ENCODE peak calls at places on chromosomes 7 and 10, in ten cellular contexts. One of them, this sample, is unnamed.
A peak's percentile ranks its signal among the peaks of the same experiment; 100 is the strongest.

GRCh38 chr10:1607466-1607865 is 129.9 kb downstream of the ADARB2 start:
- DNase-seq in HCT116: no peak
- DNase-seq in NCI-H1417: no peak
- DNase-seq in NCI-H2081: no peak
- DNase-seq in hepatocyte: no peak
- DNase-seq in stimulated activated CD4-positive, alpha-beta T cell treated with anti-CD3 and anti-CD28 coated beads, Interleukin-1b, Interleukin-23, amount 100 ng/mL, for 1 hour: no peak
- DNase-seq in stimulated activated CD8-positive, alpha-beta memory T cell treated with anti-CD3 and anti-CD28 coated beads, Interleukin-4, amount 100 ng/mL, for 24 hours: no peak
- DNase-seq in T-helper 1 cell: no peak
- DNase-seq in GM10248: no peak
- DNase-seq in aorta: peak; percentile 33
- DNase-seq in this sample: no peak

GRCh38 chr7:93178213-93178612 is 30.0 kb upstream of the SAMD9L start:
- DNase-seq in stimulated activated CD8-positive, alpha-beta memory T cell treated with anti-CD3 and anti-CD28 coated beads, Interleukin-4, amount 100 ng/mL, for 24 hours: no peak
- DNase-seq in NCI-H1417: peak; percentile 82
- DNase-seq in hepatocyte: no peak
- DNase-seq in stimulated activated CD4-positive, alpha-beta T cell treated with anti-CD3 and anti-CD28 coated beads, Interleukin-1b, Interleukin-23, amount 100 ng/mL, for 1 hour: no peak
- DNase-seq in aorta: no peak
- DNase-seq in NCI-H2081: peak; percentile 68
- DNase-seq in GM10248: no peak
- DNase-seq in T-helper 1 cell: no peak
- DNase-seq in HCT116: no peak
- DNase-seq in this sample: no peak

GRCh38 chr10:104273291-104273690 is 4.3 kb downstream of the GSTO2 start:
- DNase-seq in NCI-H1417: no peak
- DNase-seq in aorta: no peak
- DNase-seq in stimulated activated CD4-positive, alpha-beta T cell treated with anti-CD3 and anti-CD28 coated beads, Interleukin-1b, Interleukin-23, amount 100 ng/mL, for 1 hour: no peak
- DNase-seq in HCT116: no peak
- DNase-seq in NCI-H2081: no peak
- DNase-seq in T-helper 1 cell: no peak
- DNase-seq in GM10248: no peak
- DNase-seq in stimulated activated CD8-positive, alpha-beta memory T cell treated with anti-CD3 and anti-CD28 coated beads, Interleukin-4, amount 100 ng/mL, for 24 hours: no peak
- DNase-seq in hepatocyte: no peak
- DNase-seq in this sample: no peak

GRCh38 chr7:143285806-143286521 is 1.2 kb downstream of the TMEM139 start:
- DNase-seq in aorta: no peak
- DNase-seq in HCT116: no peak
- DNase-seq in stimulated activated CD8-positive, alpha-beta memory T cell treated with anti-CD3 and anti-CD28 coated beads, Interleukin-4, amount 100 ng/mL, for 24 hours: no peak
- DNase-seq in hepatocyte: no peak
- DNase-seq in NCI-H2081: no peak
- DNase-seq in T-helper 1 cell: no peak
- DNase-seq in GM10248: no peak
- DNase-seq in NCI-H1417: no peak
- DNase-seq in stimulated activated CD4-positive, alpha-beta T cell treated with anti-CD3 and anti-CD28 coated beads, Interleukin-1b, Interleukin-23, amount 100 ng/mL, for 1 hour: no peak
- DNase-seq in this sample: no peak

GRCh38 chr7:120168066-120168465 is 104.9 kb upstream of the KCND2 start:
- DNase-seq in hepatocyte: no peak
- DNase-seq in aorta: no peak
- DNase-seq in NCI-H2081: no peak
- DNase-seq in NCI-H1417: peak; percentile 40
- DNase-seq in HCT116: no peak
- DNase-seq in T-helper 1 cell: no peak
- DNase-seq in stimulated activated CD4-positive, alpha-beta T cell treated with anti-CD3 and anti-CD28 coated beads, Interleukin-1b, Interleukin-23, amount 100 ng/mL, for 1 hour: no peak
- DNase-seq in stimulated activated CD8-positive, alpha-beta memory T cell treated with anti-CD3 and anti-CD28 coated beads, Interleukin-4, amount 100 ng/mL, for 24 hours: no peak
- DNase-seq in GM10248: no peak
- DNase-seq in this sample: no peak

GRCh38 chr10:580796-581195 is 108.7 kb downstream of the DIP2C start:
- DNase-seq in NCI-H1417: no peak
- DNase-seq in NCI-H2081: no peak
- DNase-seq in stimulated activated CD8-positive, alpha-beta memory T cell treated with anti-CD3 and anti-CD28 coated beads, Interleukin-4, amount 100 ng/mL, for 24 hours: no peak
- DNase-seq in stimulated activated CD4-positive, alpha-beta T cell treated with anti-CD3 and anti-CD28 coated beads, Interleukin-1b, Interleukin-23, amount 100 ng/mL, for 1 hour: no peak
- DNase-seq in hepatocyte: no peak
- DNase-seq in GM10248: no peak
- DNase-seq in HCT116: no peak
- DNase-seq in T-helper 1 cell: no peak
- DNase-seq in aorta: no peak
- DNase-seq in this sample: no peak

GRCh38 chr10:79413196-79413595 is 32.2 kb downstream of the ZCCHC24 start:
- DNase-seq in HCT116: no peak
- DNase-seq in hepatocyte: no peak
- DNase-seq in T-helper 1 cell: no peak
- DNase-seq in stimulated activated CD8-positive, alpha-beta memory T cell treated with anti-CD3 and anti-CD28 coated beads, Interleukin-4, amount 100 ng/mL, for 24 hours: no peak
- DNase-seq in stimulated activated CD4-positive, alpha-beta T cell treated with anti-CD3 and anti-CD28 coated beads, Interleukin-1b, Interleukin-23, amount 100 ng/mL, for 1 hour: no peak
- DNase-seq in NCI-H1417: no peak
- DNase-seq in GM10248: no peak
- DNase-seq in aorta: no peak
- DNase-seq in NCI-H2081: no peak
- DNase-seq in this sample: no peak

GRCh38 chr7:138970446-138970845 is 10.7 kb downstream of the KIAA1549 start:
- DNase-seq in HCT116: no peak
- DNase-seq in hepatocyte: no peak
- DNase-seq in T-helper 1 cell: no peak
- DNase-seq in aorta: no peak
- DNase-seq in NCI-H1417: no peak
- DNase-seq in stimulated activated CD4-positive, alpha-beta T cell treated with anti-CD3 and anti-CD28 coated beads, Interleukin-1b, Interleukin-23, amount 100 ng/mL, for 1 hour: no peak
- DNase-seq in NCI-H2081: no peak
- DNase-seq in GM10248: no peak
- DNase-seq in stimulated activated CD8-positive, alpha-beta memory T cell treated with anti-CD3 and anti-CD28 coated beads, Interleukin-4, amount 100 ng/mL, for 24 hours: no peak
- DNase-seq in this sample: no peak

GRCh38 chr10:16832351-16833080 is 15.3 kb upstream of the RSU1 start:
- DNase-seq in T-helper 1 cell: no peak
- DNase-seq in aorta: peak; percentile 75
- DNase-seq in NCI-H1417: no peak
- DNase-seq in NCI-H2081: peak; percentile 9
- DNase-seq in hepatocyte: no peak
- DNase-seq in GM10248: no peak
- DNase-seq in stimulated activated CD8-positive, alpha-beta memory T cell treated with anti-CD3 and anti-CD28 coated beads, Interleukin-4, amount 100 ng/mL, for 24 hours: no peak
- DNase-seq in HCT116: no peak
- DNase-seq in stimulated activated CD4-positive, alpha-beta T cell treated with anti-CD3 and anti-CD28 coated beads, Interleukin-1b, Interleukin-23, amount 100 ng/mL, for 1 hour: no peak
- DNase-seq in this sample: no peak

GRCh38 chr7:157253850-157254249 is 83.0 kb upstream of the DNAJB6 start:
- DNase-seq in NCI-H2081: peak; percentile 91
- DNase-seq in stimulated activated CD8-positive, alpha-beta memory T cell treated with anti-CD3 and anti-CD28 coated beads, Interleukin-4, amount 100 ng/mL, for 24 hours: no peak
- DNase-seq in hepatocyte: no peak
- DNase-seq in NCI-H1417: peak; percentile 25
- DNase-seq in aorta: no peak
- DNase-seq in HCT116: no peak
- DNase-seq in stimulated activated CD4-positive, alpha-beta T cell treated with anti-CD3 and anti-CD28 coated beads, Interleukin-1b, Interleukin-23, amount 100 ng/mL, for 1 hour: no peak
- DNase-seq in GM10248: no peak
- DNase-seq in T-helper 1 cell: no peak
- DNase-seq in this sample: no peak

GRCh38 chr7:22138106-22138505 is 192.4 kb upstream of the CDCA7L start:
- DNase-seq in HCT116: no peak
- DNase-seq in aorta: no peak
- DNase-seq in NCI-H1417: no peak
- DNase-seq in T-helper 1 cell: no peak
- DNase-seq in stimulated activated CD4-positive, alpha-beta T cell treated with anti-CD3 and anti-CD28 coated beads, Interleukin-1b, Interleukin-23, amount 100 ng/mL, for 1 hour: no peak
- DNase-seq in stimulated activated CD8-positive, alpha-beta memory T cell treated with anti-CD3 and anti-CD28 coated beads, Interleukin-4, amount 100 ng/mL, for 24 hours: no peak
- DNase-seq in GM10248: no peak
- DNase-seq in NCI-H2081: no peak
- DNase-seq in hepatocyte: no peak
- DNase-seq in this sample: no peak

GRCh38 chr7:98215561-98216495 is 4.6 kb downstream of the BHLHA15 start:
- DNase-seq in NCI-H2081: peak; percentile 80
- DNase-seq in GM10248: no peak
- DNase-seq in HCT116: no peak
- DNase-seq in aorta: peak; percentile 33
- DNase-seq in stimulated activated CD4-positive, alpha-beta T cell treated with anti-CD3 and anti-CD28 coated beads, Interleukin-1b, Interleukin-23, amount 100 ng/mL, for 1 hour: no peak
- DNase-seq in T-helper 1 cell: no peak
- DNase-seq in NCI-H1417: peak; percentile 62
- DNase-seq in hepatocyte: peak; percentile 4
- DNase-seq in stimulated activated CD8-positive, alpha-beta memory T cell treated with anti-CD3 and anti-CD28 coated beads, Interleukin-4, amount 100 ng/mL, for 24 hours: no peak
- DNase-seq in this sample: no peak

GRCh38 chr10:116589911-116590310 is 848 bp upstream of the PNLIPRP1 start:
- DNase-seq in HCT116: no peak
- DNase-seq in stimulated activated CD4-positive, alpha-beta T cell treated with anti-CD3 and anti-CD28 coated beads, Interleukin-1b, Interleukin-23, amount 100 ng/mL, for 1 hour: no peak
- DNase-seq in stimulated activated CD8-positive, alpha-beta memory T cell treated with anti-CD3 and anti-CD28 coated beads, Interleukin-4, amount 100 ng/mL, for 24 hours: no peak
- DNase-seq in NCI-H1417: no peak
- DNase-seq in NCI-H2081: no peak
- DNase-seq in GM10248: no peak
- DNase-seq in aorta: no peak
- DNase-seq in T-helper 1 cell: no peak
- DNase-seq in hepatocyte: no peak
- DNase-seq in this sample: no peak

GRCh38 chr10:34739915-34740314 is 75.2 kb downstream of the PARD3 start:
- DNase-seq in aorta: no peak
- DNase-seq in stimulated activated CD8-positive, alpha-beta memory T cell treated with anti-CD3 and anti-CD28 coated beads, Interleukin-4, amount 100 ng/mL, for 24 hours: no peak
- DNase-seq in T-helper 1 cell: no peak
- DNase-seq in stimulated activated CD4-positive, alpha-beta T cell treated with anti-CD3 and anti-CD28 coated beads, Interleukin-1b, Interleukin-23, amount 100 ng/mL, for 1 hour: no peak
- DNase-seq in HCT116: no peak
- DNase-seq in GM10248: no peak
- DNase-seq in hepatocyte: peak; percentile 71
- DNase-seq in NCI-H1417: peak; percentile 90
- DNase-seq in NCI-H2081: peak; percentile 61
- DNase-seq in this sample: no peak

GRCh38 chr7:33339074-33339805 is 209.9 kb downstream of the BBS9 start:
- DNase-seq in aorta: no peak
- DNase-seq in GM10248: no peak
- DNase-seq in T-helper 1 cell: no peak
- DNase-seq in NCI-H2081: no peak
- DNase-seq in stimulated activated CD8-positive, alpha-beta memory T cell treated with anti-CD3 and anti-CD28 coated beads, Interleukin-4, amount 100 ng/mL, for 24 hours: no peak
- DNase-seq in NCI-H1417: no peak
- DNase-seq in stimulated activated CD4-positive, alpha-beta T cell treated with anti-CD3 and anti-CD28 coated beads, Interleukin-1b, Interleukin-23, amount 100 ng/mL, for 1 hour: no peak
- DNase-seq in hepatocyte: no peak
- DNase-seq in HCT116: no peak
- DNase-seq in this sample: no peak

GRCh38 chr10:45003432-45004000 is 2.8 kb downstream of the ZNF22 start:
- DNase-seq in hepatocyte: no peak
- DNase-seq in HCT116: no peak
- DNase-seq in stimulated activated CD8-positive, alpha-beta memory T cell treated with anti-CD3 and anti-CD28 coated beads, Interleukin-4, amount 100 ng/mL, for 24 hours: no peak
- DNase-seq in NCI-H2081: no peak
- DNase-seq in GM10248: no peak
- DNase-seq in aorta: no peak
- DNase-seq in NCI-H1417: no peak
- DNase-seq in stimulated activated CD4-positive, alpha-beta T cell treated with anti-CD3 and anti-CD28 coated beads, Interleukin-1b, Interleukin-23, amount 100 ng/mL, for 1 hour: no peak
- DNase-seq in T-helper 1 cell: no peak
- DNase-seq in this sample: no peak

GRCh38 chr10:37754538-37755323 is 102.7 kb downstream of the ZNF248 start:
- DNase-seq in HCT116: peak; percentile 7
- DNase-seq in aorta: no peak
- DNase-seq in NCI-H2081: no peak
- DNase-seq in GM10248: no peak
- DNase-seq in stimulated activated CD4-positive, alpha-beta T cell treated with anti-CD3 and anti-CD28 coated beads, Interleukin-1b, Interleukin-23, amount 100 ng/mL, for 1 hour: no peak
- DNase-seq in stimulated activated CD8-positive, alpha-beta memory T cell treated with anti-CD3 and anti-CD28 coated beads, Interleukin-4, amount 100 ng/mL, for 24 hours: no peak
- DNase-seq in NCI-H1417: peak; percentile 27
- DNase-seq in T-helper 1 cell: no peak
- DNase-seq in hepatocyte: no peak
- DNase-seq in this sample: no peak

GRCh38 chr7:17640730-17641377 is 299.4 kb downstream of the SNX13 start:
- DNase-seq in stimulated activated CD8-positive, alpha-beta memory T cell treated with anti-CD3 and anti-CD28 coated beads, Interleukin-4, amount 100 ng/mL, for 24 hours: no peak
- DNase-seq in aorta: no peak
- DNase-seq in NCI-H2081: peak; percentile 47
- DNase-seq in HCT116: peak; percentile 46
- DNase-seq in hepatocyte: peak; percentile 42
- DNase-seq in GM10248: peak; percentile 29
- DNase-seq in NCI-H1417: peak; percentile 53
- DNase-seq in stimulated activated CD4-positive, alpha-beta T cell treated with anti-CD3 and anti-CD28 coated beads, Interleukin-1b, Interleukin-23, amount 100 ng/mL, for 1 hour: no peak
- DNase-seq in T-helper 1 cell: peak; percentile 2
- DNase-seq in this sample: no peak

GRCh38 chr7:149856-150636 is 42.3 kb upstream of the FAM20C start:
- DNase-seq in GM10248: no peak
- DNase-seq in hepatocyte: peak; percentile 42
- DNase-seq in HCT116: no peak
- DNase-seq in stimulated activated CD4-positive, alpha-beta T cell treated with anti-CD3 and anti-CD28 coated beads, Interleukin-1b, Interleukin-23, amount 100 ng/mL, for 1 hour: no peak
- DNase-seq in NCI-H2081: no peak
- DNase-seq in stimulated activated CD8-positive, alpha-beta memory T cell treated with anti-CD3 and anti-CD28 coated beads, Interleukin-4, amount 100 ng/mL, for 24 hours: peak; percentile 11
- DNase-seq in NCI-H1417: peak; percentile 91
- DNase-seq in aorta: peak; percentile 81
- DNase-seq in T-helper 1 cell: no peak
- DNase-seq in this sample: no peak

GRCh38 chr7:30378275-30378674 is 93.9 kb downstream of the ZNRF2 start:
- DNase-seq in GM10248: no peak
- DNase-seq in aorta: no peak
- DNase-seq in NCI-H2081: no peak
- DNase-seq in hepatocyte: no peak
- DNase-seq in HCT116: no peak
- DNase-seq in T-helper 1 cell: no peak
- DNase-seq in stimulated activated CD8-positive, alpha-beta memory T cell treated with anti-CD3 and anti-CD28 coated beads, Interleukin-4, amount 100 ng/mL, for 24 hours: no peak
- DNase-seq in NCI-H1417: no peak
- DNase-seq in stimulated activated CD4-positive, alpha-beta T cell treated with anti-CD3 and anti-CD28 coated beads, Interleukin-1b, Interleukin-23, amount 100 ng/mL, for 1 hour: no peak
- DNase-seq in this sample: no peak

GRCh38 chr10:34219860-34220518 is 595.1 kb downstream of the PARD3 start:
- DNase-seq in stimulated activated CD8-positive, alpha-beta memory T cell treated with anti-CD3 and anti-CD28 coated beads, Interleukin-4, amount 100 ng/mL, for 24 hours: no peak
- DNase-seq in NCI-H1417: peak; percentile 80
- DNase-seq in NCI-H2081: peak; percentile 80
- DNase-seq in GM10248: no peak
- DNase-seq in T-helper 1 cell: no peak
- DNase-seq in HCT116: no peak
- DNase-seq in aorta: no peak
- DNase-seq in hepatocyte: no peak
- DNase-seq in stimulated activated CD4-positive, alpha-beta T cell treated with anti-CD3 and anti-CD28 coated beads, Interleukin-1b, Interleukin-23, amount 100 ng/mL, for 1 hour: no peak
- DNase-seq in this sample: no peak

GRCh38 chr10:3902054-3902808 is 117.2 kb upstream of the KLF6 start:
- DNase-seq in stimulated activated CD8-positive, alpha-beta memory T cell treated with anti-CD3 and anti-CD28 coated beads, Interleukin-4, amount 100 ng/mL, for 24 hours: no peak
- DNase-seq in stimulated activated CD4-positive, alpha-beta T cell treated with anti-CD3 and anti-CD28 coated beads, Interleukin-1b, Interleukin-23, amount 100 ng/mL, for 1 hour: no peak
- DNase-seq in NCI-H2081: no peak
- DNase-seq in hepatocyte: peak; percentile 73
- DNase-seq in T-helper 1 cell: peak; percentile 7
- DNase-seq in aorta: no peak
- DNase-seq in HCT116: no peak
- DNase-seq in GM10248: peak; percentile 78
- DNase-seq in NCI-H1417: no peak
- DNase-seq in this sample: no peak

GRCh38 chr7:112162161-112163020 is 43.8 kb downstream of the DOCK4 start:
- DNase-seq in hepatocyte: peak; percentile 65
- DNase-seq in aorta: peak; percentile 55
- DNase-seq in NCI-H2081: peak; percentile 81
- DNase-seq in stimulated activated CD8-positive, alpha-beta memory T cell treated with anti-CD3 and anti-CD28 coated beads, Interleukin-4, amount 100 ng/mL, for 24 hours: no peak
- DNase-seq in GM10248: no peak
- DNase-seq in T-helper 1 cell: no peak
- DNase-seq in HCT116: no peak
- DNase-seq in NCI-H1417: peak; percentile 92
- DNase-seq in stimulated activated CD4-positive, alpha-beta T cell treated with anti-CD3 and anti-CD28 coated beads, Interleukin-1b, Interleukin-23, amount 100 ng/mL, for 1 hour: no peak
- DNase-seq in this sample: no peak

GRCh38 chr7:50653997-50654425 is 88.8 kb upstream of the DDC start:
- DNase-seq in NCI-H1417: no peak
- DNase-seq in stimulated activated CD4-positive, alpha-beta T cell treated with anti-CD3 and anti-CD28 coated beads, Interleukin-1b, Interleukin-23, amount 100 ng/mL, for 1 hour: no peak
- DNase-seq in T-helper 1 cell: no peak
- DNase-seq in hepatocyte: peak; percentile 61
- DNase-seq in GM10248: no peak
- DNase-seq in stimulated activated CD8-positive, alpha-beta memory T cell treated with anti-CD3 and anti-CD28 coated beads, Interleukin-4, amount 100 ng/mL, for 24 hours: no peak
- DNase-seq in NCI-H2081: no peak
- DNase-seq in aorta: peak; percentile 70
- DNase-seq in HCT116: no peak
- DNase-seq in this sample: no peak